ENCODE peak calls at places on chromosomes 6 and 20, in four cellular contexts. R is adrenal gland; U is NCI-H226; D is activated T-helper 1 cell treated with anti-CD3 and anti-CD28 coated beads, Interleukin-2, amount 50 U/mL, for 16 hours. B is an unnamed sample.

GRCh38 chr6:37643851-37644672 is 53.6 kb downstream of the MDGA1 start:
- DNase-seq in R (no peak), U (peak), D (no peak), B (peak)

GRCh38 chr6:63640062-63640461 is 4.5 kb downstream of the PHF3 start:
- DNase-seq in U (peak), D (no peak), R (no peak), B (no peak)

GRCh38 chr6:137799950-137800568 is 67.0 kb upstream of the TNFAIP3 start:
- DNase-seq in U (peak), D (no peak), R (peak), B (peak)

GRCh38 chr20:61753196-61753942 is 312.3 kb downstream of the TAF4 start:
- DNase-seq in R (no peak), U (peak), D (no peak), B (no peak)

GRCh38 chr6:2111162-2111677 is 134.2 kb downstream of the GMDS start:
- DNase-seq in D (no peak), R (no peak), U (peak), B (no peak)

GRCh38 chr6:100986921-100987320 is 105.8 kb upstream of the ASCC3 start:
- DNase-seq in U (no peak), D (no peak), R (no peak), B (no peak)

GRCh38 chr6:100165442-100165841 is 171.4 kb upstream of the MCHR2 start:
- DNase-seq in U (no peak), R (no peak), D (no peak), B (no peak)

GRCh38 chr20:19815553-19815991 is 57.5 kb downstream of the RIN2 start:
- DNase-seq in R (peak), D (no peak), U (peak), B (no peak)

GRCh38 chr6:93562566-93562965 is 143.2 kb upstream of the EPHA7 start:
- DNase-seq in U (no peak), D (no peak), R (no peak), B (no peak)